ENCODE peak calls at places on chromosome 9, in four cellular contexts. One of them, this sample, is unnamed.

GRCh38 chr9:124296094-124296493 is 38.3 kb downstream of the NEK6 start:
- DNase-seq in NCI-H1092 treated with DMSO at 0.1 percent for 48 hours: no peak
- DNase-seq in BE2C: no peak
- DNase-seq in HT-29: no peak
- DNase-seq in this sample: no peak

GRCh38 chr9:34403554-34404380 is 27.1 kb upstream of the MYORG start:
- DNase-seq in NCI-H1092 treated with DMSO at 0.1 percent for 48 hours: peak
- DNase-seq in BE2C: peak
- DNase-seq in HT-29: peak
- DNase-seq in this sample: peak

GRCh38 chr9:104494808-104495207 is 9.3 kb upstream of the OR13F1 start:
- DNase-seq in NCI-H1092 treated with DMSO at 0.1 percent for 48 hours: peak
- DNase-seq in BE2C: no peak
- DNase-seq in HT-29: no peak
- DNase-seq in this sample: peak

GRCh38 chr9:17462869-17463464 is 115.9 kb upstream of the SH3GL2 start:
- DNase-seq in NCI-H1092 treated with DMSO at 0.1 percent for 48 hours: peak
- DNase-seq in BE2C: peak
- DNase-seq in HT-29: peak
- DNase-seq in this sample: peak

GRCh38 chr9:93992830-93993229 is 37.7 kb upstream of the BARX1 start:
- DNase-seq in NCI-H1092 treated with DMSO at 0.1 percent for 48 hours: no peak
- DNase-seq in BE2C: no peak
- DNase-seq in HT-29: no peak
- DNase-seq in this sample: no peak

GRCh38 chr9:129550199-129550839 is 70.6 kb downstream of the C9orf50 start:
- DNase-seq in NCI-H1092 treated with DMSO at 0.1 percent for 48 hours: peak
- DNase-seq in BE2C: peak
- DNase-seq in HT-29: peak
- DNase-seq in this sample: no peak

GRCh38 chr9:121568541-121569265 is 69.1 kb upstream of the GGTA1 start:
- DNase-seq in NCI-H1092 treated with DMSO at 0.1 percent for 48 hours: no peak
- DNase-seq in BE2C: peak
- DNase-seq in HT-29: no peak
- DNase-seq in this sample: peak

GRCh38 chr9:97670586-97670985 is 26.6 kb downstream of the XPA start:
- DNase-seq in NCI-H1092 treated with DMSO at 0.1 percent for 48 hours: no peak
- DNase-seq in BE2C: no peak
- DNase-seq in HT-29: no peak
- DNase-seq in this sample: no peak

GRCh38 chr9:21017092-21017491 is 14.3 kb downstream of the HACD4 start:
- DNase-seq in NCI-H1092 treated with DMSO at 0.1 percent for 48 hours: no peak
- DNase-seq in BE2C: no peak
- DNase-seq in HT-29: no peak
- DNase-seq in this sample: peak

GRCh38 chr9:16248816-16249215 is 621.7 kb downstream of the BNC2 start:
- DNase-seq in NCI-H1092 treated with DMSO at 0.1 percent for 48 hours: no peak
- DNase-seq in BE2C: no peak
- DNase-seq in HT-29: no peak
- DNase-seq in this sample: no peak

GRCh38 chr9:7338586-7339281 is 460.8 kb downstream of the DMAC1 start:
- DNase-seq in NCI-H1092 treated with DMSO at 0.1 percent for 48 hours: no peak
- DNase-seq in BE2C: no peak
- DNase-seq in HT-29: no peak
- DNase-seq in this sample: no peak

GRCh38 chr9:72526901-72527800 is 5.7 kb downstream of the TMC1 start:
- DNase-seq in NCI-H1092 treated with DMSO at 0.1 percent for 48 hours: peak
- DNase-seq in BE2C: no peak
- DNase-seq in HT-29: peak
- DNase-seq in this sample: peak

GRCh38 chr9:136582977-136583735 is 37.3 kb upstream of the NOTCH1 start:
- DNase-seq in NCI-H1092 treated with DMSO at 0.1 percent for 48 hours: no peak
- DNase-seq in BE2C: no peak
- DNase-seq in HT-29: no peak
- DNase-seq in this sample: no peak

GRCh38 chr9:93156475-93157008 is 22.5 kb upstream of the NINJ1 start:
- DNase-seq in NCI-H1092 treated with DMSO at 0.1 percent for 48 hours: no peak
- DNase-seq in BE2C: no peak
- DNase-seq in HT-29: no peak
- DNase-seq in this sample: no peak

GRCh38 chr9:135010363-135010860 is 77.1 kb upstream of the OLFM1 start:
- DNase-seq in NCI-H1092 treated with DMSO at 0.1 percent for 48 hours: no peak
- DNase-seq in BE2C: no peak
- DNase-seq in HT-29: no peak
- DNase-seq in this sample: no peak

GRCh38 chr9:137318976-137319375 is 16.9 kb upstream of the NRARP start:
- DNase-seq in NCI-H1092 treated with DMSO at 0.1 percent for 48 hours: no peak
- DNase-seq in BE2C: peak
- DNase-seq in HT-29: peak
- DNase-seq in this sample: no peak

GRCh38 chr9:128101690-128102089 is 25.8 kb downstream of the PTGES2 start:
- DNase-seq in NCI-H1092 treated with DMSO at 0.1 percent for 48 hours: no peak
- DNase-seq in BE2C: no peak
- DNase-seq in HT-29: no peak
- DNase-seq in this sample: no peak

GRCh38 chr9:35510366-35510744 is 20.4 kb downstream of the RUSC2 start:
- DNase-seq in NCI-H1092 treated with DMSO at 0.1 percent for 48 hours: no peak
- DNase-seq in BE2C: no peak
- DNase-seq in HT-29: no peak
- DNase-seq in this sample: no peak

GRCh38 chr9:97059661-97060060 is 20.7 kb upstream of the CTSV start:
- DNase-seq in NCI-H1092 treated with DMSO at 0.1 percent for 48 hours: no peak
- DNase-seq in BE2C: no peak
- DNase-seq in HT-29: peak
- DNase-seq in this sample: peak

GRCh38 chr9:99416007-99416406 is 193.9 kb downstream of the SEC61B start:
- DNase-seq in NCI-H1092 treated with DMSO at 0.1 percent for 48 hours: no peak
- DNase-seq in BE2C: no peak
- DNase-seq in HT-29: no peak
- DNase-seq in this sample: peak

GRCh38 chr9:34454571-34455065 is 3.8 kb downstream of the FAM219A start:
- DNase-seq in NCI-H1092 treated with DMSO at 0.1 percent for 48 hours: no peak
- DNase-seq in BE2C: peak
- DNase-seq in HT-29: peak
- DNase-seq in this sample: peak

GRCh38 chr9:21770877-21771560 is 31.4 kb upstream of the MTAP start:
- DNase-seq in NCI-H1092 treated with DMSO at 0.1 percent for 48 hours: no peak
- DNase-seq in BE2C: no peak
- DNase-seq in HT-29: no peak
- DNase-seq in this sample: peak

GRCh38 chr9:21883642-21884041 is 81.2 kb downstream of the MTAP start:
- DNase-seq in NCI-H1092 treated with DMSO at 0.1 percent for 48 hours: no peak
- DNase-seq in BE2C: no peak
- DNase-seq in HT-29: peak
- DNase-seq in this sample: no peak

GRCh38 chr9:95411211-95411892 is 93.8 kb upstream of the FANCC start:
- DNase-seq in NCI-H1092 treated with DMSO at 0.1 percent for 48 hours: no peak
- DNase-seq in BE2C: no peak
- DNase-seq in HT-29: no peak
- DNase-seq in this sample: no peak

GRCh38 chr9:99121604-99122003 is 16.7 kb downstream of the TGFBR1 start:
- DNase-seq in NCI-H1092 treated with DMSO at 0.1 percent for 48 hours: no peak
- DNase-seq in BE2C: no peak
- DNase-seq in HT-29: no peak
- DNase-seq in this sample: no peak

GRCh38 chr9:17130285-17130684 is 4.6 kb upstream of the CNTLN start:
- DNase-seq in NCI-H1092 treated with DMSO at 0.1 percent for 48 hours: no peak
- DNase-seq in BE2C: no peak
- DNase-seq in HT-29: no peak
- DNase-seq in this sample: no peak

GRCh38 chr9:115117999-115118470 is at the start of gene TNC:
- DNase-seq in NCI-H1092 treated with DMSO at 0.1 percent for 48 hours: peak
- DNase-seq in BE2C: no peak
- DNase-seq in HT-29: peak
- DNase-seq in this sample: peak

GRCh38 chr9:92720807-92721535 is 43.7 kb downstream of the BICD2 start:
- DNase-seq in NCI-H1092 treated with DMSO at 0.1 percent for 48 hours: no peak
- DNase-seq in BE2C: no peak
- DNase-seq in HT-29: no peak
- DNase-seq in this sample: no peak

GRCh38 chr9:131013771-131014676 is 5.0 kb downstream of the LAMC3 start:
- DNase-seq in NCI-H1092 treated with DMSO at 0.1 percent for 48 hours: no peak
- DNase-seq in BE2C: no peak
- DNase-seq in HT-29: no peak
- DNase-seq in this sample: no peak

GRCh38 chr9:114339130-114339908 is 9.7 kb downstream of the ORM2 start:
- DNase-seq in NCI-H1092 treated with DMSO at 0.1 percent for 48 hours: peak
- DNase-seq in BE2C: peak
- DNase-seq in HT-29: peak
- DNase-seq in this sample: peak

GRCh38 chr9:71250626-71251025 is 129.2 kb upstream of the TRPM3 start:
- DNase-seq in NCI-H1092 treated with DMSO at 0.1 percent for 48 hours: no peak
- DNase-seq in BE2C: no peak
- DNase-seq in HT-29: no peak
- DNase-seq in this sample: no peak

GRCh38 chr9:71909887-71910601 is 949 bp downstream of the ABHD17B start:
- DNase-seq in NCI-H1092 treated with DMSO at 0.1 percent for 48 hours: peak
- DNase-seq in BE2C: peak
- DNase-seq in HT-29: peak
- DNase-seq in this sample: peak